ENCODE peak calls at places on chromosomes 11 and 22, in six cellular contexts. V is left colon, X is T-helper 2 cell, G is activated gamma-delta T cell treated with Interleukin-2 at 50 U/mL for 16 hours, O is GM23338, H is SK-N-SH. U is an unnamed sample.

GRCh38 chr11:69000391-69000790 is 12.7 kb downstream of the MRGPRF start:
- DNase-seq in G (no peak), X (no peak), V (no peak), O (no peak), H (no peak), U (no peak)

GRCh38 chr22:35517769-35518530 is 22.7 kb upstream of the RASD2 start:
- DNase-seq in H (no peak), V (peak), O (no peak), X (no peak), G (no peak), U (no peak)

GRCh38 chr11:120840661-120841060 is 183.2 kb upstream of the TBCEL start:
- DNase-seq in X (no peak), H (no peak), O (no peak), V (no peak), G (no peak), U (no peak)

GRCh38 chr11:125224391-125225015 is 60.0 kb downstream of the PKNOX2 start:
- DNase-seq in X (no peak), H (peak), V (peak), G (no peak), O (peak), U (no peak)

GRCh38 chr11:36098976-36099375 is 155.1 kb downstream of the LDLRAD3 start:
- DNase-seq in G (no peak), V (no peak), O (no peak), H (no peak), X (no peak), U (no peak)

GRCh38 chr22:20867179-20868099 is 8.6 kb downstream of the SNAP29 start:
- DNase-seq in H (peak), X (no peak), G (no peak), O (no peak), V (peak), U (peak)

GRCh38 chr11:133896028-133896427 is 50.7 kb upstream of the SPATA19 start:
- DNase-seq in G (no peak), H (no peak), X (no peak), V (no peak), O (no peak), U (no peak)

GRCh38 chr11:100831929-100832480 is 144.9 kb downstream of the ARHGAP42 start:
- DNase-seq in G (no peak), H (no peak), X (no peak), O (no peak), V (no peak), U (no peak)

GRCh38 chr22:34493471-34493870 is 572.5 kb upstream of the ISX start:
- DNase-seq in O (no peak), X (no peak), V (no peak), G (no peak), H (no peak), U (no peak)

GRCh38 chr11:134476435-134477021 is 64.5 kb upstream of the B3GAT1 start:
- DNase-seq in G (no peak), H (no peak), O (peak), V (no peak), X (no peak), U (no peak)

GRCh38 chr22:23685205-23685784 is 5.5 kb upstream of the RGL4 start:
- DNase-seq in G (no peak), X (no peak), V (no peak), O (no peak), H (no peak), U (no peak)

GRCh38 chr22:31829505-31829904 is 75.7 kb downstream of the DEPDC5 start:
- DNase-seq in G (no peak), V (no peak), H (peak), O (no peak), X (no peak), U (no peak)

GRCh38 chr11:30333405-30333804 is 10.5 kb downstream of the ARL14EP start:
- DNase-seq in X (no peak), H (peak), G (no peak), V (no peak), O (peak), U (no peak)

GRCh38 chr11:69801513-69802335 is 17.5 kb downstream of the FGF3 start:
- DNase-seq in V (peak), O (peak), H (peak), X (no peak), G (peak), U (no peak)

GRCh38 chr22:29139965-29140782 is 65.5 kb upstream of the EMID1 start:
- DNase-seq in V (no peak), H (no peak), X (no peak), O (no peak), G (no peak), U (no peak)

GRCh38 chr11:61899146-61899841 is 7.9 kb upstream of the FADS3 start:
- DNase-seq in V (peak), O (peak), X (peak), G (peak), H (peak), U (peak)

GRCh38 chr22:34301569-34301968 is 381.3 kb upstream of the LARGE1 start:
- DNase-seq in V (no peak), G (no peak), O (peak), X (no peak), H (no peak), U (no peak)

GRCh38 chr11:116793476-116794096 is 1.9 kb upstream of the APOA5 start:
- DNase-seq in O (no peak), H (peak), X (no peak), G (no peak), V (no peak), U (no peak)

GRCh38 chr11:125132071-125132470 is 20.6 kb upstream of the TMEM218 start:
- DNase-seq in G (no peak), V (no peak), H (no peak), O (no peak), X (no peak), U (no peak)

GRCh38 chr11:36750349-36750748 is 152.3 kb upstream of the RAG2 start:
- DNase-seq in H (no peak), X (no peak), O (peak), G (no peak), V (no peak), U (no peak)

GRCh38 chr22:45966892-45967365 is 10.0 kb downstream of the WNT7B start:
- DNase-seq in G (no peak), H (no peak), V (no peak), X (no peak), O (peak), U (no peak)

GRCh38 chr11:77734890-77735289 is 85.6 kb downstream of the RSF1 start:
- DNase-seq in X (no peak), V (no peak), G (no peak), H (peak), O (no peak), U (no peak)

GRCh38 chr11:123544631-123545375 is 109.6 kb downstream of the SCN3B start:
- DNase-seq in H (peak), X (no peak), O (no peak), V (no peak), G (no peak), U (no peak)

GRCh38 chr11:69055212-69055586 is 6.5 kb downstream of the TPCN2 start:
- DNase-seq in H (no peak), G (no peak), V (peak), O (no peak), X (no peak), U (no peak)

U was measured in natural killer cell treated with Interleukin-12 subunit alpha and Interleukin-12 subunit beta and Interleukin-15 and Interleukin-18, amount 100 ng/mL, for 72 hours.